ENCODE peak calls at places on chromosome 12, in five cellular contexts. Z, R, V, A and D are unnamed samples.

GRCh38 chr12:73421832-73422231 is 1115.8 kb upstream of the ATXN7L3B start:
- DNase-seq in V (no peak), Z (no peak), A (no peak), R (peak; percentile 90), D (no peak)

GRCh38 chr12:22275847-22276246 is 58.7 kb downstream of the ST8SIA1 start:
- DNase-seq in V (no peak), Z (peak; percentile 98), A (peak; percentile 62), R (peak; percentile 97), D (no peak)

GRCh38 chr12:12922191-12922616 is 29.8 kb downstream of the GPRC5D start:
- DNase-seq in R (peak; percentile 62), A (no peak), Z (no peak), V (no peak), D (no peak)

GRCh38 chr12:466762-467161 is 7.0 kb downstream of the B4GALNT3 start:
- DNase-seq in A (no peak), R (no peak), Z (no peak), V (no peak), D (no peak)

GRCh38 chr12:95857151-95857550 is 1.6 kb upstream of the SNRPF start:
- DNase-seq in Z (no peak), R (no peak), V (no peak), A (no peak), D (no peak)

GRCh38 chr12:51517800-51518199 is 73.2 kb upstream of the SCN8A start:
- DNase-seq in A (no peak), Z (no peak), V (peak; percentile 46), R (no peak), D (no peak)

GRCh38 chr12:84842406-84843013 is 70.1 kb downstream of the SLC6A15 start:
- DNase-seq in Z (no peak), R (peak; percentile 30), A (no peak), V (peak; percentile 39), D (peak; percentile 64)

GRCh38 chr12:84738481-84738972 is 174.1 kb downstream of the SLC6A15 start:
- DNase-seq in Z (no peak), R (peak; percentile 88), V (no peak), A (no peak), D (no peak)

GRCh38 chr12:40464121-40464520 is 228.1 kb upstream of the CNTN1 start:
- DNase-seq in Z (no peak), V (no peak), R (peak; percentile 1), A (no peak), D (no peak)

GRCh38 chr12:106254724-106255123 is 6.9 kb upstream of the CKAP4 start:
- DNase-seq in R (no peak), V (peak; percentile 57), Z (no peak), A (no peak), D (no peak)

DNA sequence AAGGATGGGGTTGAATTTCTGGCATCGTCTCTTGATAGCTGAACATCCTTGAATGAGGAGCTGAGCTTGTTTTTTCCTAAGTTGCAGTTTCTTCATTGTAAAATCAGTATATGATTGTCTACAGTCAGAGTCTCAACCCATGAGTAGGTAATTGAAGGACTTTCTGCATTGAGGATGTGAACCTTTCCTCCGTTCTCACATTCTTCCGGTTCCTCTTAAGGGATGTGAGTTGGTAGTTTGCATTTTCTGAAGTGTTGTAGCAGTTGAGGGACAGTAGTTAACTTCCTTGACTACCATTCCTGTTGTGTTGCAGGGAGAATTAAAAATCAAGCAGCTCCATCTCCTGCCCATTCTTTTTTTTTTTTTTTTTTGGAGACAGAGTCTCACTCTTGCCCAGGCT is 19.1 kb downstream of the TPCN1 start:
- DNase-seq in A (no peak), R (no peak), V (no peak), Z (no peak), D (no peak)
- H3K27ac ChIP-seq in A (peak overlapping the region; percentile 84), R (peak overlapping the region; percentile 28), V (no peak overlapping the region), Z (no peak overlapping the region), D (no peak overlapping the region)

GRCh38 chr12:115949675-115950074 is 327.8 kb downstream of the MED13L start:
- DNase-seq in V (no peak), R (no peak), Z (no peak), A (no peak), D (no peak)

GRCh38 chr12:115947696-115948062 is 329.8 kb downstream of the MED13L start:
- DNase-seq in R (no peak), A (no peak), V (no peak), Z (no peak), D (no peak)

GRCh38 chr12:115953450-115953849 is 324.0 kb downstream of the MED13L start:
- DNase-seq in A (no peak), Z (no peak), R (no peak), V (no peak), D (no peak)

GRCh38 chr12:115953031-115953430 is 324.5 kb downstream of the MED13L start:
- DNase-seq in R (no peak), Z (no peak), V (no peak), A (no peak), D (no peak)

GRCh38 chr12:115950959-115951358 is 326.5 kb downstream of the MED13L start:
- DNase-seq in Z (no peak), V (no peak), R (no peak), A (no peak), D (no peak)
- H3K4me1 ChIP-seq in Z (no peaks in the 10 kb centered on the region), V (peaks cover 9% of the 10 kb centered on the region), R (no peaks in the 10 kb centered on the region), A (no peaks in the 10 kb centered on the region), D (peaks cover 4% of the 10 kb centered on the region)

GRCh38 chr12:28172434-28173030 is 17.7 kb upstream of the CCDC91 start:
- DNase-seq in V (peak; percentile 53), Z (no peak), A (no peak), R (peak; percentile 63), D (peak; percentile 77)
- TF ChIP-seq CTCF in V (peak; percentile 66), Z (no peak), A (peak; percentile 43), R (peak; percentile 80), D (peak; percentile 79)

DNA sequence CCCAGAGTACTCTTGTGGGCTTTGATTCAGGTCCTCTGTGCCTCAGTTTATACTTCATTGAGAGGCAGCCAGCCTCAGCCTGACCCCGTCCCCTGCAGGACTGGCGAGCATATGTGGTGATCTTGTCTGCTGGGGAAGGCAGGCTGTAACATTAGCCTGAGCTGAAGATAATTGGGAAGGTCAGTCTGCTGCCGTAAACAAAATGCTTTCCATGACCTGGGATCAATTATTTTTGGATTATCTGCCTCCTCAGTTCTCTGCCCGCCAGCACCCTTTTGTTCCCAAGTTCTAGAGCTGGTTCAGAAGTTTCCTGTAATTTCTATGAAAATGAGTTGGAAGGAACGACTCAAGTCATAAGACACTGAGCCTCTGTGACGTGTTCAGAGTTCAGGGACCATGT is 4.5 kb downstream of the ORAI1 start:
- DNase-seq in A (no peak), V (no peak), R (no peak), Z (no peak), D (no peak)
- H3K27ac ChIP-seq in A (no peak overlapping the region), V (no peak overlapping the region), R (no peak overlapping the region), Z (no peak overlapping the region), D (peak overlapping the region; percentile 40)

GRCh38 chr12:113161415-113162016 is 12.0 kb downstream of the CFAP73 start:
- DNase-seq in R (no peak), Z (no peak), V (peak; percentile 99), A (no peak), D (peak; percentile 97)

GRCh38 chr12:113165521-113166450 is 16.3 kb downstream of the CFAP73 start:
- DNase-seq in Z (no peak), V (no peak), R (no peak), A (no peak), D (no peak)

GRCh38 chr12:113162102-113163029 is 12.8 kb downstream of the CFAP73 start:
- DNase-seq in A (no peak), V (peak; percentile 70), R (no peak), Z (no peak), D (no peak)

GRCh38 chr12:113163030-113163360 is 13.5 kb downstream of the CFAP73 start:
- DNase-seq in A (no peak), V (no peak), Z (no peak), R (no peak), D (no peak)

DNA sequence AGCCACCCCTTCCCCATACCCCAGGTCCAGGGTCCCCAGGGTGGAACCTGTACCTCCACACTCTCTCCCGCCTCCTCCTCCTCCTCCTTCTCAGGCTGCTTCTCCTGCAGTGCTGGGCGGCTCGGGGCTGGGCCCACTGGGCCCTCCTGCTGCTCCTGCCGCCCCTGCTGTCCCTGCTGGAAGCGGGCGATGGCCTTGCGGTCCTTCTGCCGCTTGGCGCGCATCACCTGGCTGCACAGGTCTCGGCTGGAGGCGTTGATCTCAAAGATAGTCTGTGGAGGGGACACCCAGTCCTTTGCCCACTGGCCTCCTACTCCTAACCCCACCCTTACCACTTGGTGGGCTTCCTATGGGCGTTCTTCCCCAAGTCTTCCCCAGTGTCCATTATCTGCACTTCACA is 14.5 kb downstream of the CFAP73 start:
- DNase-seq in Z (no peak), V (no peak), R (no peak), A (no peak), D (no peak)
- H3K4me1 ChIP-seq in Z (no peaks in the 10 kb centered on the region), V (peaks cover 17% of the 10 kb centered on the region), R (peaks cover 10% of the 10 kb centered on the region), A (no peaks in the 10 kb centered on the region), D (peaks cover 7% of the 10 kb centered on the region)